ENCODE peak calls at places on chromosomes 1 and 21, in five cellular contexts. J, R, V, U and W are unnamed samples.

GRCh38 chr1:59718989-59719360 is 95.8 kb upstream of the HOOK1 start:
- DNase-seq in U (no peak), V (no peak), J (no peak), R (no peak), W (no peak)

GRCh38 chr1:228410015-228410414 is 3.4 kb upstream of the TRIM11 start:
- DNase-seq in R (no peak), U (no peak), J (peak; percentile 13), V (no peak), W (no peak)

GRCh38 chr1:12634156-12634555 is 9.7 kb upstream of the AADACL4 start:
- DNase-seq in U (no peak), R (no peak), V (no peak), J (no peak), W (no peak)

GRCh38 chr21:31656199-31657095 is 3.0 kb upstream of the SOD1 start:
- DNase-seq in U (no peak), J (no peak), R (no peak), V (no peak), W (no peak)

GRCh38 chr21:44792653-44793052 is 9.0 kb downstream of the UBE2G2 start:
- DNase-seq in J (no peak), V (no peak), U (no peak), R (no peak), W (no peak)

GRCh38 chr1:24294228-24294672 is 24.9 kb upstream of the GRHL3 start:
- DNase-seq in V (no peak), U (no peak), R (no peak), J (no peak), W (no peak)

GRCh38 chr1:237084399-237085077 is 42.6 kb downstream of the RYR2 start:
- DNase-seq in U (no peak), J (no peak), R (no peak), V (no peak), W (no peak)

GRCh38 chr1:185896863-185897262 is 162.7 kb downstream of the HMCN1 start:
- DNase-seq in J (no peak), U (no peak), R (no peak), V (no peak), W (no peak)

GRCh38 chr1:200242379-200243041 is 167.3 kb downstream of the ZNF281 start:
- DNase-seq in R (no peak), J (no peak), U (peak; percentile 49), V (peak; percentile 39), W (no peak)

GRCh38 chr1:55916480-55916879 is 662.9 kb downstream of the PLPP3 start:
- DNase-seq in V (no peak), J (no peak), U (no peak), R (no peak), W (no peak)

GRCh38 chr1:208737922-208738321 is 493.7 kb upstream of the PLXNA2 start:
- DNase-seq in J (peak; percentile 10), U (no peak), V (no peak), R (no peak), W (no peak)

GRCh38 chr1:147177611-147178370 is 5.5 kb upstream of the PRKAB2 start:
- DNase-seq in U (no peak), J (peak; percentile 23), V (no peak), R (no peak), W (no peak)

GRCh38 chr1:239457491-239458488 is 71.4 kb downstream of the CHRM3 start:
- DNase-seq in U (no peak), J (no peak), V (no peak), R (no peak), W (no peak)

GRCh38 chr21:46118305-46118870 is 20.5 kb downstream of the COL6A2 start:
- DNase-seq in R (peak; percentile 10), V (no peak), J (peak; percentile 60), U (no peak), W (no peak)

GRCh38 chr1:7103322-7104052 is 318.2 kb downstream of the CAMTA1 start:
- DNase-seq in U (no peak), J (no peak), R (no peak), V (no peak), W (no peak)

GRCh38 chr1:12380316-12381249 is 150.8 kb downstream of the VPS13D start:
- DNase-seq in R (no peak), J (no peak), U (no peak), V (no peak), W (no peak)

GRCh38 chr1:229240532-229240931 is 30.4 kb upstream of the RAB4A start:
- DNase-seq in R (no peak), J (no peak), V (no peak), U (no peak), W (no peak)

GRCh38 chr1:205074513-205074912 is 9.7 kb downstream of the TMEM81 start:
- DNase-seq in J (no peak), R (no peak), V (no peak), U (no peak), W (no peak)

GRCh38 chr1:209667701-209668100 is 7.5 kb upstream of the G0S2 start:
- DNase-seq in J (no peak), R (no peak), V (no peak), U (no peak), W (no peak)

GRCh38 chr1:80218112-80218511 is 1211.6 kb upstream of the ADGRL4 start:
- DNase-seq in J (peak; percentile 19), U (peak; percentile 59), V (peak; percentile 45), R (no peak), W (no peak)

GRCh38 chr1:47846981-47847380 is 150.2 kb downstream of the TRABD2B start:
- DNase-seq in R (no peak), U (no peak), V (no peak), J (no peak), W (no peak)

GRCh38 chr1:59298710-59299346 is 1.9 kb downstream of the FGGY start:
- DNase-seq in V (no peak), U (no peak), R (no peak), J (no peak), W (no peak)

GRCh38 chr1:28526886-28527285 is 21.0 kb downstream of the RCC1 start:
- DNase-seq in U (no peak), V (no peak), J (no peak), R (no peak), W (no peak)

GRCh38 chr1:201346337-201346939 is 31.0 kb downstream of the TNNT2 start:
- DNase-seq in R (no peak), U (peak; percentile 80), J (peak; percentile 78), V (peak; percentile 63), W (no peak)